ENCODE peak calls at places on chromosomes 5 and 9, in seven cellular contexts. One of them, this sample, is unnamed. For H3K79me1, the result is how much of the 10 kb centered on the place peaks cover.

GRCh38 chr5:36369092-36369737 is 67.5 kb upstream of the RANBP3L start:
- DNase-seq in IMR-90: peak
- DNase-seq in mesendoderm: no peak
- DNase-seq in H9: no peak
- DNase-seq in mesenchymal stem cell: no peak
- DNase-seq in H1: no peak
- DNase-seq in trophoblast cell: no peak
- DNase-seq in this sample: no peak

GRCh38 chr5:102589661-102590060 is 90.9 kb upstream of the SLCO6A1 start:
- DNase-seq in IMR-90: no peak
- DNase-seq in mesendoderm: no peak
- DNase-seq in H9: no peak
- DNase-seq in mesenchymal stem cell: no peak
- DNase-seq in H1: no peak
- DNase-seq in trophoblast cell: no peak
- DNase-seq in this sample: no peak

GRCh38 chr5:14179446-14179845 is 36.3 kb downstream of the TRIO start:
- DNase-seq in IMR-90: no peak
- DNase-seq in mesendoderm: no peak
- DNase-seq in H9: no peak
- DNase-seq in mesenchymal stem cell: no peak
- DNase-seq in H1: no peak
- DNase-seq in trophoblast cell: peak
- DNase-seq in this sample: no peak

GRCh38 chr9:136345281-136346156 is 18.0 kb downstream of the DNLZ start:
- DNase-seq in IMR-90: no peak
- DNase-seq in mesendoderm: peak
- DNase-seq in H9: peak
- DNase-seq in mesenchymal stem cell: peak
- DNase-seq in H1: peak
- DNase-seq in trophoblast cell: peak
- DNase-seq in this sample: no peak

GRCh38 chr5:32443541-32444190 is 874 bp downstream of the ZFR start:
- DNase-seq in IMR-90: peak
- DNase-seq in mesendoderm: peak
- DNase-seq in H9: peak
- DNase-seq in mesenchymal stem cell: peak
- DNase-seq in H1: peak
- DNase-seq in trophoblast cell: peak
- DNase-seq in this sample: peak

GRCh38 chr5:171155621-171156020 is 153.4 kb upstream of the TLX3 start:
- DNase-seq in IMR-90: peak
- DNase-seq in mesendoderm: no peak
- DNase-seq in H9: no peak
- DNase-seq in mesenchymal stem cell: peak
- DNase-seq in H1: no peak
- DNase-seq in trophoblast cell: peak
- DNase-seq in this sample: no peak

GRCh38 chr5:37665889-37666288 is 174.0 kb downstream of the GDNF start:
- DNase-seq in IMR-90: no peak
- DNase-seq in mesendoderm: no peak
- DNase-seq in H9: no peak
- DNase-seq in mesenchymal stem cell: no peak
- DNase-seq in H1: no peak
- DNase-seq in trophoblast cell: no peak
- DNase-seq in this sample: no peak

GRCh38 chr5:91212336-91213092 is 170.6 kb downstream of the ARRDC3 start:
- DNase-seq in IMR-90: peak
- DNase-seq in mesendoderm: no peak
- DNase-seq in H9: no peak
- DNase-seq in mesenchymal stem cell: peak
- DNase-seq in H1: no peak
- DNase-seq in trophoblast cell: no peak
- DNase-seq in this sample: no peak

GRCh38 chr5:15957124-15957523 is 222.5 kb downstream of the MARCHF11 start:
- DNase-seq in IMR-90: no peak
- DNase-seq in mesendoderm: no peak
- DNase-seq in H9: no peak
- DNase-seq in mesenchymal stem cell: no peak
- DNase-seq in H1: no peak
- DNase-seq in trophoblast cell: no peak
- DNase-seq in this sample: no peak

GRCh38 chr5:15959560-15960164 is 219.9 kb downstream of the MARCHF11 start:
- DNase-seq in IMR-90: no peak
- DNase-seq in mesendoderm: no peak
- DNase-seq in H9: no peak
- DNase-seq in mesenchymal stem cell: no peak
- DNase-seq in H1: no peak
- DNase-seq in trophoblast cell: no peak
- DNase-seq in this sample: no peak

GRCh38 chr5:15951126-15951525 is 228.5 kb downstream of the MARCHF11 start:
- DNase-seq in IMR-90: no peak
- DNase-seq in mesendoderm: no peak
- DNase-seq in H9: no peak
- DNase-seq in mesenchymal stem cell: no peak
- DNase-seq in H1: no peak
- DNase-seq in trophoblast cell: no peak
- DNase-seq in this sample: no peak

GRCh38 chr5:15951550-15951949 is 228.0 kb downstream of the MARCHF11 start:
- DNase-seq in IMR-90: no peak
- DNase-seq in mesendoderm: no peak
- DNase-seq in H9: no peak
- DNase-seq in mesenchymal stem cell: no peak
- DNase-seq in H1: no peak
- DNase-seq in trophoblast cell: no peak
- DNase-seq in this sample: no peak

DNA sequence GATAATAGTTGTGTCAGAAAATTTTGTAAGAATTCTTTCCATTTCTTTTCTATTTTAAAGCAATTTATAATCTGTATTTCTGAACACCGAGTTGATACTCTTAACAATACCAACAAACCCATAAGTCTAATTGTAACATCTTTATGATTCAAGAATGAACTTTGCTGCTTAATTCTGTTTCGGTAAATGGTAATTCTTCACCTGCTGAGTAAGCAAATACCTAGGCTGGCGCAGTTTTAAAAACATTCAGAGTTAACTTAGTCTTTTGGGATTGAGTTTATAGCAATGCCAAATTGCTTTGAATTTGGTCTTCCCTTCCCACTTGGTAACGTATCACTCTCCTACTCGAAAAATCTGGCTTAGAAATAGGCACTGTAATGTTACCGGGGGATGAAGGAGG is 223.0 kb downstream of the MARCHF11 start:
- DNase-seq in IMR-90: no peak
- DNase-seq in mesendoderm: no peak
- DNase-seq in H9: no peak
- DNase-seq in mesenchymal stem cell: no peak
- DNase-seq in H1: no peak
- DNase-seq in trophoblast cell: no peak
- DNase-seq in this sample: no peak
- H3K4ac ChIP-seq in IMR-90: no peak
- H3K4ac ChIP-seq in mesendoderm: no peak
- H3K4ac ChIP-seq in H9: no peak
- H3K4ac ChIP-seq in mesenchymal stem cell: no peak
- H3K4ac ChIP-seq in H1: no peak
- H3K4ac ChIP-seq in trophoblast cell: no peak
- H3K4ac ChIP-seq in this sample: no peak

GRCh38 chr5:157558089-157558595 is 17.4 kb downstream of the ADAM19 start:
- DNase-seq in IMR-90: peak
- DNase-seq in mesendoderm: no peak
- DNase-seq in H9: no peak
- DNase-seq in mesenchymal stem cell: peak
- DNase-seq in H1: no peak
- DNase-seq in trophoblast cell: peak
- DNase-seq in this sample: no peak
- H3K4me2 ChIP-seq in IMR-90: peak
- H3K4me2 ChIP-seq in mesendoderm: no peak
- H3K4me2 ChIP-seq in H9: no peak
- H3K4me2 ChIP-seq in mesenchymal stem cell: peak
- H3K4me2 ChIP-seq in H1: no peak
- H3K4me2 ChIP-seq in trophoblast cell: no peak
- H3K4me2 ChIP-seq in this sample: no peak

DNA sequence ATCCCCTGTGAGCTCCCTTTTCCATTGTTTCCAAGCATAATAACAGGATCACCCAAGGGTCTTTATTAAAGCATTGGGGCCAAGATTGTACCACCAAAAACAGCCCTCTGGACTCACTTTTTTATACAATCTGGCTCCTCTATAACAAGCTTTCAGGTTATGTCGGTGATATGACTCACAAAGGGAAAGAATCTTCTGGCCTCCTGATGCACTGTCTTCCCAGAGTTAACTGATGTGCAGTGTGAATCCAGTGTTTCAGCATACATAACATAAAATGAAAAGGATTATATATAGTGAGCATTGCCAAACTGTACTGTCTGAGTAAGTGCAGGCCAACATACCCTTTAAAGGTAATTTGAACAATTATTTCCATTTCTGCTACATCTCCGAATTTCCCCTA is 33.9 kb upstream of the MAN2A1 start:
- DNase-seq in IMR-90: no peak
- DNase-seq in mesendoderm: no peak
- DNase-seq in H9: no peak
- DNase-seq in mesenchymal stem cell: no peak
- DNase-seq in H1: no peak
- DNase-seq in trophoblast cell: peak
- DNase-seq in this sample: no peak
- H3K79me1 ChIP-seq in IMR-90: under half
- H3K79me1 ChIP-seq in mesendoderm: under half
- H3K79me1 ChIP-seq in H9: under half
- H3K79me1 ChIP-seq in mesenchymal stem cell: under half
- H3K79me1 ChIP-seq in H1: under half
- H3K79me1 ChIP-seq in trophoblast cell: under half
- H3K79me1 ChIP-seq in this sample: under half

DNA sequence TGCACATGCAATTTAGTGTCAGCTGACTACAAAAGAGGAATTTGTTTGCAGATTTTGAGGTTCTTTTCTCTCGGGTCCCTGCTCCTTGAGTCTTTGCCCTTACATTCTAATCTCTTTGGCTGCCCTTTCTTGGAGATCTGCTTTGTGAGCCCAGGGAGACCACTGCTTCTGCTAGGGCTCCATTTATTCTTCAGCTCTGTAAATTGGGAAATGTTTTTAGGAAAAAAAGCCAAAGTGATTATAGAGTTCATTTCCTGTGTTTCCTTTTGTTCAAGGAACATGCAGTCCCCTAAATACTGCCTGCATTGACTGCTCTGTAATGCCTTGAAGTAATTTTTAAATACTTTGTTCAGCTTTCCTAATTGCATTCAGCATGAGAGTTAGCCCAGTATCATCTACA is 197.4 kb downstream of the CSNK1G3 start:
- DNase-seq in IMR-90: no peak
- DNase-seq in mesendoderm: no peak
- DNase-seq in H9: no peak
- DNase-seq in mesenchymal stem cell: no peak
- DNase-seq in H1: no peak
- DNase-seq in trophoblast cell: no peak
- DNase-seq in this sample: no peak
- H3K4ac ChIP-seq in IMR-90: peak
- H3K4ac ChIP-seq in mesendoderm: no peak
- H3K4ac ChIP-seq in H9: no peak
- H3K4ac ChIP-seq in mesenchymal stem cell: peak
- H3K4ac ChIP-seq in H1: no peak
- H3K4ac ChIP-seq in trophoblast cell: no peak
- H3K4ac ChIP-seq in this sample: no peak

DNA sequence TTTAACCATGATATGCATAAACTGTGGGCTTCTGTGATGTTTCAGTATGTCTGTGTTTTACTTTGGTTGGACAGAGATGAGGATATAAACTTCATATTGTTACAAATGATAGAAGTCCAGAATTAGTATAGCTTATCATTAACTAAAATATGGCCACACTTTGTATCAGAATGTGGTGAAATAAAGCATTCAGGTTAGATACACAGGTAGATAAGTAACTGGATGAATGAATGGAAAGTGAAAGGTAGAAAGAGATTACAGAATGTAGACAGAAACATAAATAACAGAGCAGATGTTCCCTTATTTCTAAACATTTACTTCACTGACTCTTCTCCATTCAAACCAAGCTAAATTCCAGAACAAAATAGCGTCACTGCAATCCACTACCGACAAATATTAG is 1033.8 kb downstream of the CDH18 start:
- DNase-seq in IMR-90: no peak
- DNase-seq in mesendoderm: no peak
- DNase-seq in H9: no peak
- DNase-seq in mesenchymal stem cell: no peak
- DNase-seq in H1: no peak
- DNase-seq in trophoblast cell: peak
- DNase-seq in this sample: no peak
- H3K4me2 ChIP-seq in IMR-90: no peak
- H3K4me2 ChIP-seq in mesendoderm: no peak
- H3K4me2 ChIP-seq in H9: no peak
- H3K4me2 ChIP-seq in mesenchymal stem cell: no peak
- H3K4me2 ChIP-seq in H1: no peak
- H3K4me2 ChIP-seq in trophoblast cell: no peak
- H3K4me2 ChIP-seq in this sample: no peak

GRCh38 chr5:10808347-10809212 is 47.5 kb upstream of the DAP start:
- DNase-seq in IMR-90: no peak
- DNase-seq in mesendoderm: no peak
- DNase-seq in H9: no peak
- DNase-seq in mesenchymal stem cell: peak
- DNase-seq in H1: no peak
- DNase-seq in trophoblast cell: no peak
- DNase-seq in this sample: no peak

GRCh38 chr5:10812218-10812617 is 51.2 kb upstream of the DAP start:
- DNase-seq in IMR-90: no peak
- DNase-seq in mesendoderm: no peak
- DNase-seq in H9: no peak
- DNase-seq in mesenchymal stem cell: no peak
- DNase-seq in H1: no peak
- DNase-seq in trophoblast cell: no peak
- DNase-seq in this sample: no peak
- H3K79me1 ChIP-seq in IMR-90: under half
- H3K79me1 ChIP-seq in mesendoderm: under half
- H3K79me1 ChIP-seq in H9: under half
- H3K79me1 ChIP-seq in mesenchymal stem cell: under half
- H3K79me1 ChIP-seq in H1: under half
- H3K79me1 ChIP-seq in trophoblast cell: under half
- H3K79me1 ChIP-seq in this sample: under half

DNA sequence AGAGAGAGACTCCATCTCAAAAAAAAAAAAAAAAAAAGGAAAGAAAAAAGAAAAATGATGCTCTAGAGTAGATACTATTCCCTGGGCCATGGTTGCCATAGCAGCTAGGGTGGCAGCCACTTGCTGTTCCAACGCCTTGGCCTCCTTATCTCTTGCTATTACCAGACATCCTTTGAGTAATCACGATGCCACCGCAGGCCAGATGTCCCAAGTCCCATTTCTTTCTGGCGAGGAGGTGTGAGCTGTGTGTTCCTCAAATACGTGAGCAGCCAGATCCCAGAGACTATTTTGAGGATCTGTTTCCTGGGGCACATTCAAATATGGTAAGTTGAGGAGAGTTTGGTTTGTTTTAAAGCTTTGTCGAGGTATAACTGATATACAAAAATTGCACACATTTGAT is 23.4 kb upstream of the GFPT2 start:
- DNase-seq in IMR-90: no peak
- DNase-seq in mesendoderm: peak
- DNase-seq in H9: no peak
- DNase-seq in mesenchymal stem cell: no peak
- DNase-seq in H1: no peak
- DNase-seq in trophoblast cell: no peak
- DNase-seq in this sample: no peak
- H3K4ac ChIP-seq in IMR-90: no peak
- H3K4ac ChIP-seq in mesendoderm: no peak
- H3K4ac ChIP-seq in H9: no peak
- H3K4ac ChIP-seq in mesenchymal stem cell: no peak
- H3K4ac ChIP-seq in H1: no peak
- H3K4ac ChIP-seq in trophoblast cell: no peak
- H3K4ac ChIP-seq in this sample: no peak

This sample was measured in neuronal stem cell.